ENCODE peak calls at places on chromosomes 7 and 10, in four cellular contexts. G is DND-41, O is skeletal muscle cell, B is upper lobe of right lung. K is an unnamed sample.

GRCh38 chr10:62852961-62853702 is 37.0 kb upstream of the EGR2 start:
- DNase-seq in G (no peak), O (no peak), B (no peak), K (no peak)

GRCh38 chr10:48209246-48209645 is 65.2 kb downstream of the FRMPD2 start:
- DNase-seq in G (no peak), O (peak; percentile 9), B (no peak), K (no peak)

GRCh38 chr7:9890092-9890491 is 1083.6 kb upstream of the PHF14 start:
- DNase-seq in G (no peak), O (no peak), B (no peak), K (no peak)

GRCh38 chr7:135317676-135318326 is 84.2 kb downstream of the STRA8 start:
- DNase-seq in G (no peak), O (no peak), B (no peak), K (no peak)

GRCh38 chr10:132632851-132633684 is 95.5 kb downstream of the INPP5A start:
- DNase-seq in G (no peak), O (no peak), B (peak; percentile 44), K (no peak)

GRCh38 chr10:128429835-128430513 is 303.8 kb upstream of the MKI67 start:
- DNase-seq in G (no peak), O (no peak), B (no peak), K (no peak)

GRCh38 chr7:90297118-90297517 is 24.0 kb downstream of the FAM237B start:
- DNase-seq in G (no peak), O (no peak), B (no peak), K (no peak)

GRCh38 chr7:84663224-84663623 is 468.6 kb upstream of the SEMA3A start:
- DNase-seq in G (no peak), O (no peak), B (no peak), K (no peak)

GRCh38 chr7:33048257-33048656 is 14.3 kb downstream of the NT5C3A start:
- DNase-seq in G (no peak), O (no peak), B (no peak), K (no peak)

GRCh38 chr7:28065721-28066285 is 114.8 kb downstream of the JAZF1 start:
- DNase-seq in G (no peak), O (no peak), B (no peak), K (no peak)

GRCh38 chr10:89391882-89392756 is at the start of gene IFIT1:
- DNase-seq in G (peak; percentile 76), O (peak; percentile 78), B (no peak), K (peak; percentile 87)

GRCh38 chr7:22332481-22332880 is 24.5 kb downstream of the RAPGEF5 start:
- DNase-seq in G (no peak), O (no peak), B (no peak), K (no peak)

GRCh38 chr7:124201768-124202349 is 169.0 kb upstream of the TMEM229A start:
- DNase-seq in G (no peak), O (no peak), B (no peak), K (no peak)

GRCh38 chr7:112112822-112113255 is 93.4 kb downstream of the DOCK4 start:
- DNase-seq in G (no peak), O (no peak), B (no peak), K (no peak)

GRCh38 chr7:117672433-117672832 is 192.6 kb downstream of the CFTR start:
- DNase-seq in G (no peak), O (no peak), B (no peak), K (no peak)

GRCh38 chr7:134420509-134421125 is 38.3 kb downstream of the AKR1B1 start:
- DNase-seq in G (peak; percentile 33), O (no peak), B (no peak), K (no peak)

GRCh38 chr10:24251547-24251946 is 42.6 kb downstream of the KIAA1217 start:
- DNase-seq in G (no peak), O (no peak), B (no peak), K (no peak)

GRCh38 chr7:135742371-135742770 is 6.2 kb downstream of the FAM180A start:
- DNase-seq in G (no peak), O (no peak), B (no peak), K (no peak)

GRCh38 chr10:132098539-132099421 is 33.0 kb downstream of the JAKMIP3 start:
- DNase-seq in G (no peak), O (no peak), B (no peak), K (no peak)

GRCh38 chr10:104424719-104425118 is 71.1 kb downstream of the CFAP58 start:
- DNase-seq in G (no peak), O (no peak), B (no peak), K (no peak)

GRCh38 chr10:54363390-54363789 is 437.6 kb downstream of the PCDH15 start:
- DNase-seq in G (no peak), O (no peak), B (no peak), K (no peak)

GRCh38 chr7:126026421-126027088 is 1096.9 kb upstream of the POT1 start:
- DNase-seq in G (no peak), O (no peak), B (no peak), K (no peak)

GRCh38 chr7:18700147-18700546 is 204.6 kb downstream of the HDAC9 start:
- DNase-seq in G (peak; percentile 7), O (no peak), B (no peak), K (peak; percentile 9)

GRCh38 chr10:79135790-79136189 is 67.0 kb downstream of the ZMIZ1 start:
- DNase-seq in G (no peak), O (no peak), B (no peak), K (no peak)

GRCh38 chr7:35555934-35556333 is 139.0 kb downstream of the HERPUD2 start:
- DNase-seq in G (no peak), O (no peak), B (no peak), K (no peak)

GRCh38 chr7:125423444-125424155 is 494.0 kb upstream of the POT1 start:
- DNase-seq in G (no peak), O (peak; percentile 46), B (no peak), K (no peak)

GRCh38 chr7:76302299-76303056 is at the start of gene HSPB1:
- DNase-seq in G (no peak), O (peak; percentile 65), B (peak; percentile 99), K (no peak)

GRCh38 chr7:99652671-99653070 is 27.1 kb downstream of the CYP3A5 start:
- DNase-seq in G (no peak), O (no peak), B (no peak), K (no peak)

GRCh38 chr10:50641636-50642035 is 17.9 kb upstream of the SGMS1 start:
- DNase-seq in G (no peak), O (no peak), B (no peak), K (no peak)

GRCh38 chr10:2256241-2256640 is 518.9 kb upstream of the ADARB2 start:
- DNase-seq in G (no peak), O (no peak), B (no peak), K (no peak)

GRCh38 chr10:112052176-112052575 is 131.4 kb downstream of the GPAM start:
- DNase-seq in G (no peak), O (no peak), B (no peak), K (no peak)

GRCh38 chr7:50978633-50979215 is 196.0 kb upstream of the GRB10 start:
- DNase-seq in G (no peak), O (no peak), B (no peak), K (no peak)

DNA sequence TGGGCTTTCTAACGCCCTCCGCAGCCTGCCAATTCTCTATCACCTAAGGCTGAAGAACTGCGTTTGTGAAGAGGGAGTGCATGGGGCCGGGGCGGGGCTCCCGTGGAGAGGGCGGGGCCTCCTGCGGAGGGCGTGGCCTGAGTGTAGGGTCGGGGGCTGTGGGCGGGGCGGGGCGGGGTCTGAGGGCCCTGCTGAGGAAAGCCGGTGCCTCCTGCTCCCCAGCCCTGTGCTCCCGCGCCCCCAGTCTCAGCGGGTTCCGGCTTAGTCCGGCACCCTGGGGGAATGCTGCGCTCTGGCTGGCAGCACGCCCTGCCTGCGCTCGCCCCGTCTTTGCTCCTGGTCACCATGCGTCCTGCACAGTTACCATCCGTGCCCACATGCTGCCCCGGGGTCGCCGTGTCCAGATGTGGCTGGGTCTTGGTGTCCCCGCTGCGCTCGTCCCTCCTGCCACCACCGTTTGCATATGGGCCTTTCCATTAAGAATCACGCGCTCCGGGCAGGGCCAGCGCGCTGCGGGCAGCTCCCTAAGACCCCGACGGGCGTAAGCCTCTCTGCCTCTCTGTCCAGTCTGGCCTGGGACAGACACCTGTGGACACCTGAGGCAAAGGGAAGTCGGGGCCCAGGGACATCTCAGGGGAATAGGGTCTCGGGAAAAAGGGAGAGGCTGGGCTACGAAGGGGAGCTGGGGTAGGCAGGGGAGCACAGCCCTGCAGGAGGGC is 144.0 kb upstream of the RET start:
- DNase-seq in G (no peak), O (no peak), B (no peak), K (no peak)
- H3K4me3 ChIP-seq in G (no peak overlapping the region), O (no peak overlapping the region), B (peak overlapping the region; percentile 16), K (no peak overlapping the region)

GRCh38 chr7:39810710-39811109 is 139.3 kb upstream of the CDK13 start:
- DNase-seq in G (no peak), O (no peak), B (no peak), K (no peak)

GRCh38 chr7:39816462-39817065 is 133.5 kb upstream of the CDK13 start:
- DNase-seq in G (no peak), O (no peak), B (no peak), K (no peak)

GRCh38 chr7:39810204-39810642 is 139.8 kb upstream of the CDK13 start:
- DNase-seq in G (no peak), O (no peak), B (no peak), K (no peak)

GRCh38 chr7:39811161-39811614 is 138.9 kb upstream of the CDK13 start:
- DNase-seq in G (no peak), O (peak; percentile 27), B (no peak), K (no peak)
- H3K4me3 ChIP-seq in G (no peak overlapping the region), O (no peak overlapping the region), B (no peak overlapping the region), K (no peak overlapping the region)

GRCh38 chr10:76172020-76172419 is 740.6 kb downstream of the LRMDA start:
- DNase-seq in G (no peak), O (no peak), B (no peak), K (no peak)

GRCh38 chr10:76168437-76168836 is 737.0 kb downstream of the LRMDA start:
- DNase-seq in G (no peak), O (no peak), B (no peak), K (no peak)
- H3K4me3 ChIP-seq in G (no peak overlapping the region), O (no peak overlapping the region), B (no peak overlapping the region), K (no peak overlapping the region)

GRCh38 chr7:64667311-64667710 is 1.4 kb downstream of the ZNF107 start:
- DNase-seq in G (no peak), O (no peak), B (no peak), K (no peak)
- H3K4me3 ChIP-seq in G (peak overlapping the region; percentile 81), O (no peak overlapping the region), B (no peak overlapping the region), K (peak overlapping the region; percentile 90)

DNA sequence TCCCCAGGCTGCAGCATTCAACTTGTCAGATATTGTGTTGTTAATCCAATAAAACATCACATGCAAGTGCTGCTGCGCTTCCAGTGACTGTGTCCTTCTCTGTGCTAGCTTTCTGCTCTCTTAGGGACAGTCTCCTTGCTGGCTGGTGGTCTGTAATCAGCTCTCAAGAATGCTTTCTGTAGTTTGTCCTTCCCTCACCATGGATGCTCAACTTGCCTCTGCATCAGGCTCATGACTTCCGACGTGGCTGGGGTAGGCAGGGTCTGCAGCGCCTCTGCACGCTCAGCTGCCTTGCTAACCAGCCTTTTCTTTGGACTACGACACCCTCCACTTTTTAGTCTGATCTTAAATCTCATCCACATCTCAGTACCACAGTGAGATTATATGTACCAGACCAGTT is 58.3 kb downstream of the MMRN2 start:
- DNase-seq in G (no peak), O (no peak), B (no peak), K (no peak)
- H3K4me3 ChIP-seq in G (no peak overlapping the region), O (no peak overlapping the region), B (no peak overlapping the region), K (no peak overlapping the region)

DNA sequence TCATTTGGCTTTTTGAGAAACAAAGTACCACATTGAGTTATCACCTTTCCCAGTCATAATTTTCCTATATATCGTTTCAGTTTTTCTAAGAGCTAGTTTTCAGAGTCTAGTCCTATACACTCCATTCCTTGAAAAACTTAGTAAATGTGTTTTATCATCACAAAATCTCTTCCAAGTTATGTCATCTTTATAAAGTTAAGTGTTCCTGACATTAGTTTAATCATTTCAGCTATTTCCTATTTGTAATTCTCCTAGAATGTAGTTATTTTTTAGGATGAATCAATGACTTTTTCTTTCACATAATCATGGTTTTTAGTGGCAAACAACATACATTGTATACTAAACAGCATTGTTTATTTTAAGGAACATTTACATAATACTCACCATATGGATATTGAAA is 191.7 kb upstream of the BET1 start:
- DNase-seq in G (no peak), O (no peak), B (no peak), K (no peak)
- H3K4me3 ChIP-seq in G (no peak overlapping the region), O (no peak overlapping the region), B (no peak overlapping the region), K (no peak overlapping the region)

K was measured in Jurkat, Clone E6-1.